ENCODE peak calls at places on chromosomes 6 and 20, in four cellular contexts. L is fibroblast of lung; O is psoas muscle; G is CD8-positive, alpha-beta memory T cell. W is an unnamed sample.

GRCh38 chr6:54525731-54526130 is 217.5 kb downstream of the TINAG start:
- DNase-seq in L (peak), O (no peak), G (no peak), W (peak)

GRCh38 chr6:107972413-107973096 is 14.5 kb upstream of the SEC63 start:
- DNase-seq in L (no peak), O (no peak), G (no peak), W (no peak)

GRCh38 chr6:119636060-119636459 is 286.5 kb upstream of the MAN1A1 start:
- DNase-seq in L (no peak), O (no peak), G (no peak), W (no peak)

GRCh38 chr6:11427827-11428245 is 109.7 kb upstream of the TMEM170B start:
- DNase-seq in L (peak), O (no peak), G (no peak), W (no peak)

GRCh38 chr6:79307321-79308036 is 73.0 kb upstream of the HMGN3 start:
- DNase-seq in L (peak), O (no peak), G (no peak), W (no peak)

GRCh38 chr6:44452725-44453124 is 65.2 kb downstream of the CDC5L start:
- DNase-seq in L (peak), O (no peak), G (no peak), W (peak)

GRCh38 chr6:53956068-53956711 is 155.1 kb upstream of the MLIP start:
- DNase-seq in L (peak), O (peak), G (no peak), W (peak)

GRCh38 chr6:20170455-20171148 is 41.7 kb downstream of the MBOAT1 start:
- DNase-seq in L (no peak), O (no peak), G (no peak), W (no peak)

GRCh38 chr6:15171026-15171425 is 74.8 kb upstream of the JARID2 start:
- DNase-seq in L (no peak), O (no peak), G (no peak), W (no peak)

GRCh38 chr20:4470375-4470774 is 251.3 kb upstream of the PRND start:
- DNase-seq in L (peak), O (no peak), G (no peak), W (peak)

GRCh38 chr6:153401751-153402150 is 270.7 kb upstream of the RGS17 start:
- DNase-seq in L (no peak), O (no peak), G (no peak), W (no peak)

GRCh38 chr6:106974999-106975698 is 620 bp upstream of the CD24 start:
- DNase-seq in L (peak), O (peak), G (no peak), W (no peak)

GRCh38 chr20:9202440-9203080 is 133.7 kb downstream of the PLCB4 start:
- DNase-seq in L (peak), O (no peak), G (no peak), W (no peak)

GRCh38 chr6:5622276-5623005 is 361.1 kb downstream of the FARS2 start:
- DNase-seq in L (no peak), O (no peak), G (no peak), W (no peak)

GRCh38 chr6:127514396-127515227 is 4.5 kb downstream of the MTCL3 start:
- DNase-seq in L (peak), O (peak), G (peak), W (no peak)

GRCh38 chr6:168600381-168600780 is 159.4 kb downstream of the SMOC2 start:
- DNase-seq in L (no peak), O (no peak), G (no peak), W (no peak)

GRCh38 chr6:42269974-42270510 is 52.4 kb upstream of the MRPS10 start:
- DNase-seq in L (no peak), O (no peak), G (no peak), W (no peak)

GRCh38 chr6:42268016-42268834 is 50.6 kb upstream of the MRPS10 start:
- DNase-seq in L (no peak), O (no peak), G (no peak), W (no peak)

GRCh38 chr6:42269553-42269952 is 51.9 kb upstream of the MRPS10 start:
- DNase-seq in L (no peak), O (no peak), G (no peak), W (no peak)

GRCh38 chr6:42266542-42266941 is 48.9 kb upstream of the MRPS10 start:
- DNase-seq in L (no peak), O (no peak), G (no peak), W (no peak)

GRCh38 chr6:42268835-42269204 is 51.2 kb upstream of the MRPS10 start:
- DNase-seq in L (no peak), O (no peak), G (no peak), W (no peak)
- H3K4me3 ChIP-seq in L (no peak), O (no peak), G (no peak), W (no peak)

DNA sequence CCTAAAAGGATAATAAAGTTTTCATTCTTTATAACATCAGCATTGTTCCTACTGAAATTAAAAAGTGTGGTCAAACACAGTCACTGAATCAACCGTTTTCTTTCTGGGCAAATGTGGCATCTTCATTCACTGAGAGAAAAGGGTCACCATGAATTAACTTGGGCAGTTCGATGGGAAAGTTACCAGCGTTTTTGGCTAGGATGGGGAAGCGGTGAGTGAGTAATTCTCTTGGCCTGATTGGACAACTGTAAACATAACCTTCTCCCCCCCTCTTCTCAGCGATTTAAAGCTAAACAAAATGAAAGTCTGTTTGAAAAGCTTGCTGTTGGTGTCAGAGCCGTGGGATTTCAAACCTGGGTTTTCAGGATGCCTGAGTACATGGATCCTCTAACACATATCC is 181.9 kb downstream of the SASH1 start:
- DNase-seq in L (peak), O (no peak), G (no peak), W (peak)
- H3K27ac ChIP-seq in L (peak), O (no peak), G (no peak), W (peak)

GRCh38 chr6:1554241-1554880 is 55.4 kb upstream of the FOXC1 start:
- DNase-seq in L (no peak), O (no peak), G (no peak), W (no peak)
- H3K4me3 ChIP-seq in L (peak), O (peak), G (peak), W (peak)

GRCh38 chr20:17640146-17640874 is 41.7 kb downstream of the RRBP1 start:
- DNase-seq in L (no peak), O (no peak), G (no peak), W (no peak)
- H3K27ac ChIP-seq in L (no peak), O (no peak), G (no peak), W (no peak)

DNA sequence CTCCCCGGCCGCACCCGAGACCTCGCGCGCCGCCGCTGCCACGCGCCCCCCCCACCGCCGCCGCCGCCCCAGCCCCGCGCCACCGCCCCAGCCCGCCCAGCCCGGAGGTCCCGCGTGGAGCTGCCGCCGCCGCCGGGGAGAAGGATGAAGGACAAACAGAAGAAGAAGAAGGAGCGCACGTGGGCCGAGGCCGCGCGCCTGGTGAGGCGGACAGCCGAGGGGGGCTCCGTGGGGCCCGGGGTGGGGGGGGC is 426 bp downstream of the ASXL1 start:
- DNase-seq in L (no peak), O (no peak), G (no peak), W (no peak)
- H3K4me3 ChIP-seq in L (peak), O (peak), G (peak), W (peak)

GRCh38 chr20:16518068-16518783 is 55.0 kb downstream of the KIF16B start:
- DNase-seq in L (peak), O (no peak), G (no peak), W (peak)

GRCh38 chr20:16518784-16519084 is 54.5 kb downstream of the KIF16B start:
- DNase-seq in L (no peak), O (no peak), G (no peak), W (no peak)

GRCh38 chr20:16514145-16514544 is 59.1 kb downstream of the KIF16B start:
- DNase-seq in L (no peak), O (no peak), G (no peak), W (no peak)
- H3K27ac ChIP-seq in L (no peak), O (no peak), G (no peak), W (no peak)

GRCh38 chr20:63682384-63683139 is 13.9 kb upstream of the TNFRSF6B start:
- DNase-seq in L (peak), O (peak), G (no peak), W (peak)
- H3K4me3 ChIP-seq in L (no peak), O (no peak), G (no peak), W (no peak)

GRCh38 chr6:28355743-28356665 is 6.3 kb downstream of the ZKSCAN3 start:
- DNase-seq in L (peak), O (peak), G (peak), W (peak)

GRCh38 chr6:28353981-28354676 is 4.4 kb downstream of the ZKSCAN3 start:
- DNase-seq in L (peak), O (peak), G (no peak), W (no peak)

GRCh38 chr6:28356666-28357020 is 6.9 kb downstream of the ZKSCAN3 start:
- DNase-seq in L (no peak), O (no peak), G (no peak), W (no peak)

GRCh38 chr6:28354688-28355554 is 5.2 kb downstream of the ZKSCAN3 start:
- DNase-seq in L (no peak), O (no peak), G (no peak), W (no peak)

DNA sequence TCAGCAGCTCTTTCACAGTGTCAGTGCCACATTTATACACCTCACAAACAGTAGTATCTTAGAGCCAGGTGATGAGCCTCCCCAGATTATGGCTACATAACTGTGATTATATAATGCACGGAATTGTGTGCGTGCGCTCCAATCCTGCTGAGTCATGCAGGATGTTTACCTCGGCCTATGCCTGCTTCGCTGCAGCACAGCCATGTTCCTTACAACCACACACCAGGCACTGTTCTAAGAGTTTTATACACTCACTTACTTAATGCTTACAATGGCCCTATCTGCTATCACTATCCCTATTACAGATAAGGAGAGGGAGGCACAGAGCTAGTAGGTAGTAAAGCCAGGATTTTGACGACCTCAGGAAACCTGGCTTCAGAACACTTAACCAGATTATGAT is 7.3 kb downstream of the ZKSCAN3 start:
- DNase-seq in L (peak), O (no peak), G (no peak), W (no peak)
- H3K27ac ChIP-seq in L (no peak), O (no peak), G (no peak), W (no peak)

GRCh38 chr20:46572181-46572580 is 21.7 kb upstream of the OCSTAMP start:
- DNase-seq in L (no peak), O (no peak), G (no peak), W (no peak)
- H3K4me3 ChIP-seq in L (no peak), O (no peak), G (no peak), W (no peak)

GRCh38 chr6:7106752-7107577 is 796 bp upstream of the RREB1 start:
- DNase-seq in L (no peak), O (peak), G (peak), W (no peak)
- H3K27ac ChIP-seq in L (peak), O (peak), G (peak), W (peak)

W was measured in AG04450.